ENCODE peak calls at places on chromosomes 3 and 15, in eight cellular contexts. One of them, this sample, is unnamed.

GRCh38 chr3:16378920-16379319 is 113.9 kb downstream of the OXNAD1 start:
- DNase-seq in fibroblast of lung: peak
- DNase-seq in NB4: no peak
- DNase-seq in fibroblast of pulmonary artery: no peak
- DNase-seq in left ventricle myocardium inferior: no peak
- DNase-seq in HCT116: no peak
- DNase-seq in OCI-LY7: no peak
- DNase-seq in kidney epithelial cell: no peak
- DNase-seq in this sample: no peak

GRCh38 chr15:87672309-87672897 is 584.1 kb downstream of the NTRK3 start:
- DNase-seq in fibroblast of lung: peak
- DNase-seq in NB4: no peak
- DNase-seq in fibroblast of pulmonary artery: peak
- DNase-seq in left ventricle myocardium inferior: peak
- DNase-seq in HCT116: no peak
- DNase-seq in OCI-LY7: no peak
- DNase-seq in kidney epithelial cell: no peak
- DNase-seq in this sample: peak

GRCh38 chr3:189169728-189170127 is 2.0 kb upstream of the TPRG1 start:
- DNase-seq in fibroblast of lung: no peak
- DNase-seq in NB4: no peak
- DNase-seq in fibroblast of pulmonary artery: no peak
- DNase-seq in left ventricle myocardium inferior: no peak
- DNase-seq in HCT116: no peak
- DNase-seq in OCI-LY7: peak
- DNase-seq in kidney epithelial cell: no peak
- DNase-seq in this sample: no peak

GRCh38 chr3:128665362-128666021 is 14.9 kb upstream of the RPN1 start:
- DNase-seq in fibroblast of lung: peak
- DNase-seq in NB4: peak
- DNase-seq in fibroblast of pulmonary artery: peak
- DNase-seq in left ventricle myocardium inferior: no peak
- DNase-seq in HCT116: no peak
- DNase-seq in OCI-LY7: no peak
- DNase-seq in kidney epithelial cell: no peak
- DNase-seq in this sample: no peak

GRCh38 chr15:51281368-51281967 is 56.9 kb downstream of the CYP19A1 start:
- DNase-seq in fibroblast of lung: peak
- DNase-seq in NB4: peak
- DNase-seq in fibroblast of pulmonary artery: peak
- DNase-seq in left ventricle myocardium inferior: peak
- DNase-seq in HCT116: peak
- DNase-seq in OCI-LY7: peak
- DNase-seq in kidney epithelial cell: peak
- DNase-seq in this sample: no peak

GRCh38 chr15:67813104-67813634 is 12.1 kb upstream of the SKOR1 start:
- DNase-seq in fibroblast of lung: no peak
- DNase-seq in NB4: no peak
- DNase-seq in fibroblast of pulmonary artery: no peak
- DNase-seq in left ventricle myocardium inferior: no peak
- DNase-seq in HCT116: no peak
- DNase-seq in OCI-LY7: no peak
- DNase-seq in kidney epithelial cell: no peak
- DNase-seq in this sample: no peak

GRCh38 chr3:77464106-77464688 is 424.3 kb downstream of the ROBO2 start:
- DNase-seq in fibroblast of lung: no peak
- DNase-seq in NB4: no peak
- DNase-seq in fibroblast of pulmonary artery: no peak
- DNase-seq in left ventricle myocardium inferior: no peak
- DNase-seq in HCT116: no peak
- DNase-seq in OCI-LY7: no peak
- DNase-seq in kidney epithelial cell: no peak
- DNase-seq in this sample: no peak

GRCh38 chr3:23320586-23321570 is 117.8 kb downstream of the UBE2E2 start:
- DNase-seq in fibroblast of lung: no peak
- DNase-seq in NB4: no peak
- DNase-seq in fibroblast of pulmonary artery: no peak
- DNase-seq in left ventricle myocardium inferior: no peak
- DNase-seq in HCT116: no peak
- DNase-seq in OCI-LY7: no peak
- DNase-seq in kidney epithelial cell: no peak
- DNase-seq in this sample: no peak

GRCh38 chr15:31227954-31228542 is 98.6 kb upstream of the KLF13 start:
- DNase-seq in fibroblast of lung: no peak
- DNase-seq in NB4: peak
- DNase-seq in fibroblast of pulmonary artery: no peak
- DNase-seq in left ventricle myocardium inferior: no peak
- DNase-seq in HCT116: no peak
- DNase-seq in OCI-LY7: peak
- DNase-seq in kidney epithelial cell: no peak
- DNase-seq in this sample: no peak

GRCh38 chr3:25713316-25713967 is 48.7 kb upstream of the TOP2B start:
- DNase-seq in fibroblast of lung: no peak
- DNase-seq in NB4: no peak
- DNase-seq in fibroblast of pulmonary artery: no peak
- DNase-seq in left ventricle myocardium inferior: no peak
- DNase-seq in HCT116: no peak
- DNase-seq in OCI-LY7: no peak
- DNase-seq in kidney epithelial cell: no peak
- DNase-seq in this sample: no peak

GRCh38 chr3:102229062-102229655 is 205.7 kb upstream of the ZPLD1 start:
- DNase-seq in fibroblast of lung: peak
- DNase-seq in NB4: peak
- DNase-seq in fibroblast of pulmonary artery: peak
- DNase-seq in left ventricle myocardium inferior: peak
- DNase-seq in HCT116: peak
- DNase-seq in OCI-LY7: peak
- DNase-seq in kidney epithelial cell: no peak
- DNase-seq in this sample: peak

GRCh38 chr3:137641879-137642278 is 122.2 kb upstream of the SOX14 start:
- DNase-seq in fibroblast of lung: no peak
- DNase-seq in NB4: no peak
- DNase-seq in fibroblast of pulmonary artery: no peak
- DNase-seq in left ventricle myocardium inferior: no peak
- DNase-seq in HCT116: no peak
- DNase-seq in OCI-LY7: no peak
- DNase-seq in kidney epithelial cell: no peak
- DNase-seq in this sample: no peak

GRCh38 chr3:98136631-98137030 is 6.1 kb downstream of the OR5H1 start:
- DNase-seq in fibroblast of lung: no peak
- DNase-seq in NB4: no peak
- DNase-seq in fibroblast of pulmonary artery: no peak
- DNase-seq in left ventricle myocardium inferior: no peak
- DNase-seq in HCT116: no peak
- DNase-seq in OCI-LY7: no peak
- DNase-seq in kidney epithelial cell: no peak
- DNase-seq in this sample: no peak
- H3K4me3 ChIP-seq in fibroblast of lung: no peak
- H3K4me3 ChIP-seq in NB4: no peak
- H3K4me3 ChIP-seq in fibroblast of pulmonary artery: no peak
- H3K4me3 ChIP-seq in left ventricle myocardium inferior: no peak
- H3K4me3 ChIP-seq in HCT116: no peak
- H3K4me3 ChIP-seq in OCI-LY7: no peak
- H3K4me3 ChIP-seq in kidney epithelial cell: no peak
- H3K4me3 ChIP-seq in this sample: no peak

GRCh38 chr15:69885182-69886041 is 212.3 kb downstream of the TLE3 start:
- DNase-seq in fibroblast of lung: no peak
- DNase-seq in NB4: no peak
- DNase-seq in fibroblast of pulmonary artery: peak
- DNase-seq in left ventricle myocardium inferior: no peak
- DNase-seq in HCT116: no peak
- DNase-seq in OCI-LY7: no peak
- DNase-seq in kidney epithelial cell: no peak
- DNase-seq in this sample: no peak

GRCh38 chr15:69881310-69881660 is 216.4 kb downstream of the TLE3 start:
- DNase-seq in fibroblast of lung: no peak
- DNase-seq in NB4: peak
- DNase-seq in fibroblast of pulmonary artery: no peak
- DNase-seq in left ventricle myocardium inferior: no peak
- DNase-seq in HCT116: no peak
- DNase-seq in OCI-LY7: peak
- DNase-seq in kidney epithelial cell: no peak
- DNase-seq in this sample: no peak

GRCh38 chr15:69883306-69883705 is 214.4 kb downstream of the TLE3 start:
- DNase-seq in fibroblast of lung: no peak
- DNase-seq in NB4: no peak
- DNase-seq in fibroblast of pulmonary artery: no peak
- DNase-seq in left ventricle myocardium inferior: no peak
- DNase-seq in HCT116: no peak
- DNase-seq in OCI-LY7: no peak
- DNase-seq in kidney epithelial cell: no peak
- DNase-seq in this sample: no peak

GRCh38 chr15:69880616-69881309 is 217.0 kb downstream of the TLE3 start:
- DNase-seq in fibroblast of lung: no peak
- DNase-seq in NB4: no peak
- DNase-seq in fibroblast of pulmonary artery: no peak
- DNase-seq in left ventricle myocardium inferior: no peak
- DNase-seq in HCT116: no peak
- DNase-seq in OCI-LY7: peak
- DNase-seq in kidney epithelial cell: no peak
- DNase-seq in this sample: no peak

DNA sequence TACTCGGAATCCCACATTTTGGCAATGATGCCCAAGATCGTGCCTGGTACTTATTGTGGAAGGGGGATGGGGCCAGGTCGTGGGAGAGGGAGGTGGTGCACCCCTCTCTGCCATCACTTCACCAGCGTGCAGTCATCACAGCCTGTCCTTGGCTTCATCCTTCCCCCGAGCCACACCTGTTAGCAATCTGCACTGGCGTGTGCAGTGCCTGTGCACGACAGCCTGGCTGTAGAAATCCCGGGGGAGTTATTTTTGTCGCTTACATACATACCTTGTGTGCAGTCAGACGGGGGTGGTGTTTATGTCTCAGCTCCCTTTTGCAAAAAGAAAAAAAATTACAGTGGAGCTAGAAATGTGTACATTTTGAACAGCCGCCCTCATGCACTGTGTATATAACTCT is 216.0 kb downstream of the TLE3 start:
- DNase-seq in fibroblast of lung: no peak
- DNase-seq in NB4: peak
- DNase-seq in fibroblast of pulmonary artery: no peak
- DNase-seq in left ventricle myocardium inferior: no peak
- DNase-seq in HCT116: no peak
- DNase-seq in OCI-LY7: peak
- DNase-seq in kidney epithelial cell: no peak
- DNase-seq in this sample: no peak
- TF ChIP-seq CTCF in fibroblast of lung: no peak
- TF ChIP-seq CTCF in NB4: no peak
- TF ChIP-seq CTCF in fibroblast of pulmonary artery: no peak
- TF ChIP-seq CTCF in left ventricle myocardium inferior: no peak
- TF ChIP-seq CTCF in HCT116: no peak
- TF ChIP-seq CTCF in OCI-LY7: no peak
- TF ChIP-seq CTCF in kidney epithelial cell: no peak
- TF ChIP-seq CTCF in this sample: no peak

GRCh38 chr3:46930945-46931403 is 45.6 kb downstream of the CCDC12 start:
- DNase-seq in fibroblast of lung: no peak
- DNase-seq in NB4: no peak
- DNase-seq in fibroblast of pulmonary artery: no peak
- DNase-seq in left ventricle myocardium inferior: no peak
- DNase-seq in HCT116: no peak
- DNase-seq in OCI-LY7: peak
- DNase-seq in kidney epithelial cell: no peak
- DNase-seq in this sample: no peak
- H3K4me3 ChIP-seq in fibroblast of lung: no peak
- H3K4me3 ChIP-seq in NB4: no peak
- H3K4me3 ChIP-seq in fibroblast of pulmonary artery: no peak
- H3K4me3 ChIP-seq in left ventricle myocardium inferior: no peak
- H3K4me3 ChIP-seq in HCT116: no peak
- H3K4me3 ChIP-seq in OCI-LY7: peak
- H3K4me3 ChIP-seq in kidney epithelial cell: no peak
- H3K4me3 ChIP-seq in this sample: no peak

DNA sequence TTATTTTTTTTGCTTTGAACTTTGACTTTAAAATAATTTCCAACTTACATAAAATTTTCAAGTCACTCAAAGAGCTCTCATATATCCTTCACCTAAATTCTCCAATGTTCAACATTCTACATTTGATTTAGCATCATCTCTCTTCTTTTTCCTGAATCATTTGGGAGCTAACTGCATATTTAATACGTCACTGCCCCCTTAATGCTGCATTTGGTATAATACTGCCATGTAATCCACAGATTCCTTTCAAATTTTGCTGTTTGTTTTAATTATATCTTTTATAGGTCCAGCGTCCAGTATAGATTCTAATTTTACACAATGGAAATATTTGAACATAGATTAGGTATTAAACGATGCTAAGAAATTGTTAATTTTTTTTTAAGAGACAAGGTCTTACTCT is 2.3 kb upstream of the EIF2AK4 start:
- DNase-seq in fibroblast of lung: peak
- DNase-seq in NB4: no peak
- DNase-seq in fibroblast of pulmonary artery: peak
- DNase-seq in left ventricle myocardium inferior: no peak
- DNase-seq in HCT116: no peak
- DNase-seq in OCI-LY7: no peak
- DNase-seq in kidney epithelial cell: no peak
- DNase-seq in this sample: no peak
- TF ChIP-seq CTCF in fibroblast of lung: no peak
- TF ChIP-seq CTCF in NB4: no peak
- TF ChIP-seq CTCF in fibroblast of pulmonary artery: peak
- TF ChIP-seq CTCF in left ventricle myocardium inferior: no peak
- TF ChIP-seq CTCF in HCT116: peak
- TF ChIP-seq CTCF in OCI-LY7: peak
- TF ChIP-seq CTCF in kidney epithelial cell: peak
- TF ChIP-seq CTCF in this sample: no peak

GRCh38 chr3:149584236-149584635 is 73.6 kb downstream of the WWTR1 start:
- DNase-seq in fibroblast of lung: no peak
- DNase-seq in NB4: no peak
- DNase-seq in fibroblast of pulmonary artery: no peak
- DNase-seq in left ventricle myocardium inferior: no peak
- DNase-seq in HCT116: no peak
- DNase-seq in OCI-LY7: no peak
- DNase-seq in kidney epithelial cell: no peak
- DNase-seq in this sample: no peak
- H3K4me3 ChIP-seq in fibroblast of lung: no peak
- H3K4me3 ChIP-seq in NB4: no peak
- H3K4me3 ChIP-seq in fibroblast of pulmonary artery: no peak
- H3K4me3 ChIP-seq in left ventricle myocardium inferior: no peak
- H3K4me3 ChIP-seq in HCT116: no peak
- H3K4me3 ChIP-seq in OCI-LY7: no peak
- H3K4me3 ChIP-seq in kidney epithelial cell: no peak
- H3K4me3 ChIP-seq in this sample: no peak